ENCODE peak calls at places on chromosomes 3 and 15, in eight cellular contexts. One of them, this sample, is unnamed.

GRCh38 chr3:69116162-69116561 is 6.2 kb downstream of the LMOD3 start:
- DNase-seq in mucosa of descending colon: no peak
- DNase-seq in IMR-90: no peak
- DNase-seq in GM10248: no peak
- DNase-seq in OCI-LY7: no peak
- DNase-seq in fibroblast of lung: no peak
- DNase-seq in tibial nerve: no peak
- DNase-seq in dorsolateral prefrontal cortex: no peak
- DNase-seq in this sample: no peak

GRCh38 chr15:65330934-65331645 is 26.6 kb downstream of the RNU5B-1 start:
- DNase-seq in mucosa of descending colon: no peak
- DNase-seq in IMR-90: no peak
- DNase-seq in GM10248: no peak
- DNase-seq in OCI-LY7: no peak
- DNase-seq in fibroblast of lung: no peak
- DNase-seq in tibial nerve: no peak
- DNase-seq in dorsolateral prefrontal cortex: peak
- DNase-seq in this sample: no peak

GRCh38 chr15:89556413-89557262 is 18.6 kb upstream of the TICRR start:
- DNase-seq in mucosa of descending colon: peak
- DNase-seq in IMR-90: peak
- DNase-seq in GM10248: peak
- DNase-seq in OCI-LY7: peak
- DNase-seq in fibroblast of lung: peak
- DNase-seq in tibial nerve: no peak
- DNase-seq in dorsolateral prefrontal cortex: no peak
- DNase-seq in this sample: peak

GRCh38 chr3:47899495-47900108 is 96.7 kb downstream of the DHX30 start:
- DNase-seq in mucosa of descending colon: no peak
- DNase-seq in IMR-90: peak
- DNase-seq in GM10248: no peak
- DNase-seq in OCI-LY7: no peak
- DNase-seq in fibroblast of lung: peak
- DNase-seq in tibial nerve: no peak
- DNase-seq in dorsolateral prefrontal cortex: no peak
- DNase-seq in this sample: no peak

GRCh38 chr3:66261318-66261717 is 40.5 kb downstream of the SLC25A26 start:
- DNase-seq in mucosa of descending colon: no peak
- DNase-seq in IMR-90: peak
- DNase-seq in GM10248: no peak
- DNase-seq in OCI-LY7: no peak
- DNase-seq in fibroblast of lung: peak
- DNase-seq in tibial nerve: no peak
- DNase-seq in dorsolateral prefrontal cortex: no peak
- DNase-seq in this sample: no peak

GRCh38 chr15:32994810-32995424 is 199.6 kb downstream of the FMN1 start:
- DNase-seq in mucosa of descending colon: no peak
- DNase-seq in IMR-90: peak
- DNase-seq in GM10248: peak
- DNase-seq in OCI-LY7: peak
- DNase-seq in fibroblast of lung: peak
- DNase-seq in tibial nerve: no peak
- DNase-seq in dorsolateral prefrontal cortex: no peak
- DNase-seq in this sample: no peak

GRCh38 chr3:46705751-46706572 is 4.8 kb downstream of the TMIE start:
- DNase-seq in mucosa of descending colon: no peak
- DNase-seq in IMR-90: peak
- DNase-seq in GM10248: no peak
- DNase-seq in OCI-LY7: no peak
- DNase-seq in fibroblast of lung: peak
- DNase-seq in tibial nerve: no peak
- DNase-seq in dorsolateral prefrontal cortex: peak
- DNase-seq in this sample: no peak

GRCh38 chr3:182969277-182969676 is 11.1 kb downstream of the DCUN1D1 start:
- DNase-seq in mucosa of descending colon: no peak
- DNase-seq in IMR-90: peak
- DNase-seq in GM10248: no peak
- DNase-seq in OCI-LY7: no peak
- DNase-seq in fibroblast of lung: peak
- DNase-seq in tibial nerve: no peak
- DNase-seq in dorsolateral prefrontal cortex: no peak
- DNase-seq in this sample: no peak

GRCh38 chr3:97942801-97943546 is 29.3 kb downstream of the RIOX2 start:
- DNase-seq in mucosa of descending colon: no peak
- DNase-seq in IMR-90: no peak
- DNase-seq in GM10248: no peak
- DNase-seq in OCI-LY7: no peak
- DNase-seq in fibroblast of lung: no peak
- DNase-seq in tibial nerve: no peak
- DNase-seq in dorsolateral prefrontal cortex: no peak
- DNase-seq in this sample: no peak

GRCh38 chr3:39277893-39278615 is 1.8 kb downstream of the CX3CR1 start:
- DNase-seq in mucosa of descending colon: no peak
- DNase-seq in IMR-90: no peak
- DNase-seq in GM10248: no peak
- DNase-seq in OCI-LY7: no peak
- DNase-seq in fibroblast of lung: no peak
- DNase-seq in tibial nerve: no peak
- DNase-seq in dorsolateral prefrontal cortex: no peak
- DNase-seq in this sample: no peak

GRCh38 chr3:44318929-44319328 is 19.6 kb upstream of the TCAIM start:
- DNase-seq in mucosa of descending colon: no peak
- DNase-seq in IMR-90: no peak
- DNase-seq in GM10248: no peak
- DNase-seq in OCI-LY7: no peak
- DNase-seq in fibroblast of lung: no peak
- DNase-seq in tibial nerve: no peak
- DNase-seq in dorsolateral prefrontal cortex: no peak
- DNase-seq in this sample: peak

GRCh38 chr3:187520027-187520945 is 149.9 kb downstream of the SST start:
- DNase-seq in mucosa of descending colon: peak
- DNase-seq in IMR-90: no peak
- DNase-seq in GM10248: no peak
- DNase-seq in OCI-LY7: no peak
- DNase-seq in fibroblast of lung: peak
- DNase-seq in tibial nerve: peak
- DNase-seq in dorsolateral prefrontal cortex: no peak
- DNase-seq in this sample: no peak

GRCh38 chr15:63597033-63597790 is at the start of gene FBXL22:
- DNase-seq in mucosa of descending colon: peak
- DNase-seq in IMR-90: peak
- DNase-seq in GM10248: no peak
- DNase-seq in OCI-LY7: no peak
- DNase-seq in fibroblast of lung: peak
- DNase-seq in tibial nerve: no peak
- DNase-seq in dorsolateral prefrontal cortex: no peak
- DNase-seq in this sample: no peak

GRCh38 chr15:38029741-38030140 is 95.3 kb downstream of the TMCO5A start:
- DNase-seq in mucosa of descending colon: no peak
- DNase-seq in IMR-90: peak
- DNase-seq in GM10248: no peak
- DNase-seq in OCI-LY7: no peak
- DNase-seq in fibroblast of lung: peak
- DNase-seq in tibial nerve: no peak
- DNase-seq in dorsolateral prefrontal cortex: no peak
- DNase-seq in this sample: no peak

GRCh38 chr3:101851072-101851471 is 1.8 kb downstream of the NFKBIZ start:
- DNase-seq in mucosa of descending colon: no peak
- DNase-seq in IMR-90: no peak
- DNase-seq in GM10248: no peak
- DNase-seq in OCI-LY7: peak
- DNase-seq in fibroblast of lung: no peak
- DNase-seq in tibial nerve: no peak
- DNase-seq in dorsolateral prefrontal cortex: no peak
- DNase-seq in this sample: no peak

GRCh38 chr3:174072675-174073074 is 675.1 kb downstream of the NLGN1 start:
- DNase-seq in mucosa of descending colon: no peak
- DNase-seq in IMR-90: no peak
- DNase-seq in GM10248: no peak
- DNase-seq in OCI-LY7: no peak
- DNase-seq in fibroblast of lung: no peak
- DNase-seq in tibial nerve: no peak
- DNase-seq in dorsolateral prefrontal cortex: no peak
- DNase-seq in this sample: no peak

GRCh38 chr3:167437428-167438139 is 36.3 kb downstream of the SERPINI2 start:
- DNase-seq in mucosa of descending colon: no peak
- DNase-seq in IMR-90: no peak
- DNase-seq in GM10248: no peak
- DNase-seq in OCI-LY7: no peak
- DNase-seq in fibroblast of lung: no peak
- DNase-seq in tibial nerve: no peak
- DNase-seq in dorsolateral prefrontal cortex: no peak
- DNase-seq in this sample: no peak

GRCh38 chr3:119891944-119892721 is 110.2 kb downstream of the NR1I2 start:
- DNase-seq in mucosa of descending colon: peak
- DNase-seq in IMR-90: peak
- DNase-seq in GM10248: peak
- DNase-seq in OCI-LY7: peak
- DNase-seq in fibroblast of lung: peak
- DNase-seq in tibial nerve: no peak
- DNase-seq in dorsolateral prefrontal cortex: no peak
- DNase-seq in this sample: peak

DNA sequence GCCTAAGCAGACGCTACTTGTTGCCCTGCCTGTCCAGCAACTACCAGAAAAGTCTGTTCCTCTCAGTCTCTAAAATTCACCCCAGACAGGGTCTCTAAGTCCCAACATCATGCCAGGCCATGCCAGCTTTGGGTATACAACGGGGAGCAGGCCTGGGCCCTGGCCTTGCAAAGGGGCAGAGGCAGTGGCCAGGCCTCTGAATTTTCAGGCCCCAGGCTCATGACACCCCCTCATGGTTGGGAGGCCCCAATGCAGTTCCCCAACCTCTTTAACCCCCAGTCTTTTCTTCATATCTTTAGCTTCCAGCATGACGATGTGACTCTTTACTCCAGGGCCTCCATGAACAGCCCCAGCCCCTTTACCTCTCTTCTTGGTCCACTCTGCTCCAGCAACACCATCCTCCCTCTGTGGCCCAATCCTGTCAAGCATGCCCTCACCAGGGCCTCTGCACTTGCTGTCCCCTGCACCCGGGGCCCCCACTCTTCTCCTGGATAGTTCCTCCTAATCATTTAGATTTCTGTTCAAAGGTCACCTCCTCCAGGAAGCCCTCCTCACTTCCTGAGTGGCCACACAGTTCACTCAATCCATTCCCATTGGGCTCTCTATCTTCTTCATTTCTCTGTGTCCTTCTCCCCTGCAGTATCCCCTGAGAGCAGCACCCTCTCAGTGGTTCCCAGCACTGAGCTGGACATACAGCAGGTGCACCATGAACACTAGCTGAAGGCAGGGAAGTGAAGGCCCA is 4.8 kb downstream of the IQSEC1 start:
- DNase-seq in mucosa of descending colon: no peak
- DNase-seq in IMR-90: no peak
- DNase-seq in GM10248: no peak
- DNase-seq in OCI-LY7: no peak
- DNase-seq in fibroblast of lung: no peak
- DNase-seq in tibial nerve: no peak
- DNase-seq in dorsolateral prefrontal cortex: no peak
- DNase-seq in this sample: no peak
- TF ChIP-seq CTCF in mucosa of descending colon: no peak
- TF ChIP-seq CTCF in IMR-90: no peak
- TF ChIP-seq CTCF in GM10248: peak
- TF ChIP-seq CTCF in OCI-LY7: peak
- TF ChIP-seq CTCF in fibroblast of lung: no peak
- TF ChIP-seq CTCF in tibial nerve: no peak
- TF ChIP-seq CTCF in dorsolateral prefrontal cortex: no peak
- TF ChIP-seq CTCF in this sample: no peak

GRCh38 chr3:31145062-31145461 is 250.6 kb upstream of the GADL1 start:
- DNase-seq in mucosa of descending colon: no peak
- DNase-seq in IMR-90: no peak
- DNase-seq in GM10248: no peak
- DNase-seq in OCI-LY7: no peak
- DNase-seq in fibroblast of lung: no peak
- DNase-seq in tibial nerve: no peak
- DNase-seq in dorsolateral prefrontal cortex: no peak
- DNase-seq in this sample: no peak

GRCh38 chr3:31142139-31142538 is 247.7 kb upstream of the GADL1 start:
- DNase-seq in mucosa of descending colon: no peak
- DNase-seq in IMR-90: no peak
- DNase-seq in GM10248: no peak
- DNase-seq in OCI-LY7: no peak
- DNase-seq in fibroblast of lung: no peak
- DNase-seq in tibial nerve: no peak
- DNase-seq in dorsolateral prefrontal cortex: no peak
- DNase-seq in this sample: no peak

GRCh38 chr3:31137718-31138465 is 243.4 kb upstream of the GADL1 start:
- DNase-seq in mucosa of descending colon: no peak
- DNase-seq in IMR-90: no peak
- DNase-seq in GM10248: no peak
- DNase-seq in OCI-LY7: no peak
- DNase-seq in fibroblast of lung: peak
- DNase-seq in tibial nerve: no peak
- DNase-seq in dorsolateral prefrontal cortex: no peak
- DNase-seq in this sample: no peak

GRCh38 chr3:31142543-31142942 is 248.1 kb upstream of the GADL1 start:
- DNase-seq in mucosa of descending colon: no peak
- DNase-seq in IMR-90: no peak
- DNase-seq in GM10248: no peak
- DNase-seq in OCI-LY7: no peak
- DNase-seq in fibroblast of lung: no peak
- DNase-seq in tibial nerve: no peak
- DNase-seq in dorsolateral prefrontal cortex: no peak
- DNase-seq in this sample: no peak

GRCh38 chr3:31140470-31140869 is 246.0 kb upstream of the GADL1 start:
- DNase-seq in mucosa of descending colon: no peak
- DNase-seq in IMR-90: no peak
- DNase-seq in GM10248: no peak
- DNase-seq in OCI-LY7: no peak
- DNase-seq in fibroblast of lung: no peak
- DNase-seq in tibial nerve: no peak
- DNase-seq in dorsolateral prefrontal cortex: no peak
- DNase-seq in this sample: no peak
- TF ChIP-seq CTCF in mucosa of descending colon: no peak
- TF ChIP-seq CTCF in IMR-90: no peak
- TF ChIP-seq CTCF in GM10248: no peak
- TF ChIP-seq CTCF in OCI-LY7: no peak
- TF ChIP-seq CTCF in fibroblast of lung: no peak
- TF ChIP-seq CTCF in tibial nerve: no peak
- TF ChIP-seq CTCF in dorsolateral prefrontal cortex: no peak
- TF ChIP-seq CTCF in this sample: no peak

DNA sequence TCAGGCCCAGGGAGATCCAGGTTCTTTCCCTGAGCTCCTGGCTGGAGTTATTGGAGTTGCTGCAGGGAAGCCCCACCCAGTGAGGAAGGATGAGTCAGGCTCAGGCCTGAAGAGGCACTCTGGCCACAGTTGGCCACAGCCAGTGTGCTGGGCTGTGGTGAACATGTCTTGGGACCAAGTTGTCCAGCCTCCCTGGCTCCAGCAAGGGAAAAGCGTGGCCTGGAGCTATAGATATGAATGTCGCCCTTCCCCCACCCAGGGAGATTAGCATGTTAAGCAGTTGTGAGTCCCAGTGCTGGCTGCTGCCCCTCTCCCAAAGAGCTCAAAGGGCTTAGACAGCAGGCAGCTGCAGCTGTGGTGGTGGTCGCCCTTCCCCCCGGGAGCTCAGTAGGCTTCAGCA is 963.2 kb downstream of the ROBO2 start:
- DNase-seq in mucosa of descending colon: no peak
- DNase-seq in IMR-90: no peak
- DNase-seq in GM10248: no peak
- DNase-seq in OCI-LY7: no peak
- DNase-seq in fibroblast of lung: no peak
- DNase-seq in tibial nerve: no peak
- DNase-seq in dorsolateral prefrontal cortex: no peak
- DNase-seq in this sample: no peak
- TF ChIP-seq CTCF in mucosa of descending colon: no peak
- TF ChIP-seq CTCF in IMR-90: no peak
- TF ChIP-seq CTCF in GM10248: no peak
- TF ChIP-seq CTCF in OCI-LY7: no peak
- TF ChIP-seq CTCF in fibroblast of lung: no peak
- TF ChIP-seq CTCF in tibial nerve: no peak
- TF ChIP-seq CTCF in dorsolateral prefrontal cortex: no peak
- TF ChIP-seq CTCF in this sample: no peak

GRCh38 chr3:153443961-153444360 is 281.9 kb downstream of the RAP2B start:
- DNase-seq in mucosa of descending colon: no peak
- DNase-seq in IMR-90: peak
- DNase-seq in GM10248: no peak
- DNase-seq in OCI-LY7: peak
- DNase-seq in fibroblast of lung: no peak
- DNase-seq in tibial nerve: no peak
- DNase-seq in dorsolateral prefrontal cortex: no peak
- DNase-seq in this sample: no peak
- TF ChIP-seq CTCF in mucosa of descending colon: no peak
- TF ChIP-seq CTCF in IMR-90: peak
- TF ChIP-seq CTCF in GM10248: no peak
- TF ChIP-seq CTCF in OCI-LY7: peak
- TF ChIP-seq CTCF in fibroblast of lung: no peak
- TF ChIP-seq CTCF in tibial nerve: no peak
- TF ChIP-seq CTCF in dorsolateral prefrontal cortex: no peak
- TF ChIP-seq CTCF in this sample: no peak